ENCODE peak calls at places on chromosome 9, in six cellular contexts. X, V, D, Q, Z and M are unnamed samples.

GRCh38 chr9:80059979-80060378 is 488.2 kb downstream of the TLE4 start:
- DNase-seq in X (no peak), Z (no peak), Q (no peak), V (no peak), D (no peak), M (no peak)

GRCh38 chr9:122642226-122642625 is 15.2 kb downstream of the OR1B1 start:
- DNase-seq in Q (no peak), D (no peak), Z (no peak), V (peak), X (peak), M (no peak)

GRCh38 chr9:95406114-95406513 is 88.6 kb upstream of the FANCC start:
- DNase-seq in V (peak), Z (no peak), Q (no peak), X (no peak), D (peak), M (peak)

GRCh38 chr9:69822091-69822750 is 1.6 kb downstream of the CFAP95 start:
- DNase-seq in X (no peak), Q (no peak), D (peak), Z (no peak), V (peak), M (peak)

GRCh38 chr9:14205463-14205862 is 108.5 kb downstream of the NFIB start:
- DNase-seq in X (no peak), D (peak), Z (no peak), V (peak), Q (no peak), M (peak)

GRCh38 chr9:2574215-2574614 is 47.4 kb upstream of the VLDLR start:
- DNase-seq in Q (no peak), V (no peak), Z (no peak), X (no peak), D (no peak), M (no peak)

GRCh38 chr9:124390812-124391658 is 24.2 kb downstream of the PSMB7 start:
- DNase-seq in V (peak), D (peak), Z (no peak), X (no peak), Q (no peak), M (peak)

GRCh38 chr9:34578241-34579096 is 11.1 kb downstream of the CNTFR start:
- DNase-seq in X (no peak), D (peak), Z (no peak), V (peak), Q (no peak), M (peak)

GRCh38 chr9:105259274-105259673 is 14.8 kb downstream of the SLC44A1 start:
- DNase-seq in Q (no peak), D (no peak), X (no peak), Z (no peak), V (no peak), M (no peak)

GRCh38 chr9:111023090-111023489 is 15.2 kb downstream of the LPAR1 start:
- DNase-seq in Q (no peak), D (no peak), X (no peak), Z (no peak), V (no peak), M (no peak)

GRCh38 chr9:125701351-125701750 is 5.7 kb downstream of the MAPKAP1 start:
- DNase-seq in V (peak), X (no peak), Q (no peak), Z (no peak), D (peak), M (peak)

GRCh38 chr9:81492710-81493447 is 196.5 kb downstream of the TLE1 start:
- DNase-seq in X (no peak), D (peak), Q (no peak), Z (no peak), V (peak), M (peak)

GRCh38 chr9:131259432-131259885 is 16.9 kb downstream of the FAM78A start:
- DNase-seq in X (no peak), Q (no peak), V (no peak), Z (no peak), D (no peak), M (no peak)

GRCh38 chr9:90142580-90142979 is 500.0 kb downstream of the DIRAS2 start:
- DNase-seq in X (peak), V (peak), Q (peak), D (peak), Z (no peak), M (peak)

GRCh38 chr9:13386324-13386723 is 106.8 kb upstream of the MPDZ start:
- DNase-seq in Q (no peak), X (no peak), Z (no peak), D (no peak), V (no peak), M (no peak)

GRCh38 chr9:133141833-133142594 is 21.0 kb upstream of the RALGDS start:
- DNase-seq in Q (no peak), Z (peak), V (no peak), D (no peak), X (no peak), M (no peak)

GRCh38 chr9:83509372-83509771 is 28.8 kb downstream of the FRMD3 start:
- DNase-seq in Q (no peak), D (peak), Z (no peak), V (peak), X (no peak), M (peak)

GRCh38 chr9:130845901-130846381 is 10.9 kb downstream of the ABL1 start:
- DNase-seq in X (no peak), Q (no peak), D (peak), Z (no peak), V (peak), M (peak)

GRCh38 chr9:108049026-108049591 is 559.5 kb upstream of the KLF4 start:
- DNase-seq in V (peak), Z (no peak), X (no peak), D (peak), Q (no peak), M (peak)

GRCh38 chr9:37004424-37004935 is 29.6 kb downstream of the PAX5 start:
- DNase-seq in V (no peak), Z (no peak), X (no peak), Q (no peak), D (no peak), M (no peak)

GRCh38 chr9:133103183-133103986 is 17.7 kb downstream of the RALGDS start:
- DNase-seq in X (peak), Z (peak), V (peak), Q (peak), D (peak), M (peak)

GRCh38 chr9:90107021-90107771 is 502.4 kb downstream of the GADD45G start:
- DNase-seq in X (no peak), Q (peak), D (peak), V (no peak), Z (no peak), M (peak)

GRCh38 chr9:111236337-111236736 is 93.7 kb downstream of the OR2K2 start:
- DNase-seq in Q (no peak), Z (no peak), D (no peak), X (no peak), V (peak), M (no peak)

GRCh38 chr9:133199648-133200321 is 9.3 kb downstream of the OBP2B start:
- DNase-seq in D (peak), Z (peak), V (no peak), X (no peak), Q (peak), M (peak)

GRCh38 chr9:89759563-89759962 is 154.8 kb downstream of the GADD45G start:
- DNase-seq in X (no peak), Q (no peak), V (no peak), Z (no peak), D (no peak), M (no peak)

GRCh38 chr9:98796364-98797101 is at the start of gene ANKS6:
- DNase-seq in D (peak), Z (peak), X (peak), Q (peak), V (peak), M (peak)
- TF ChIP-seq CTCF in D (peak), Z (peak), X (peak), Q (peak), V (peak), M (no peak)

GRCh38 chr9:73011956-73012355 is 59.1 kb upstream of the ALDH1A1 start:
- DNase-seq in Z (no peak), Q (no peak), V (no peak), D (no peak), X (no peak), M (no peak)
- H3K4me3 ChIP-seq in Z (no peak), Q (no peak), V (no peak), D (no peak), X (no peak), M (no peak)

DNA sequence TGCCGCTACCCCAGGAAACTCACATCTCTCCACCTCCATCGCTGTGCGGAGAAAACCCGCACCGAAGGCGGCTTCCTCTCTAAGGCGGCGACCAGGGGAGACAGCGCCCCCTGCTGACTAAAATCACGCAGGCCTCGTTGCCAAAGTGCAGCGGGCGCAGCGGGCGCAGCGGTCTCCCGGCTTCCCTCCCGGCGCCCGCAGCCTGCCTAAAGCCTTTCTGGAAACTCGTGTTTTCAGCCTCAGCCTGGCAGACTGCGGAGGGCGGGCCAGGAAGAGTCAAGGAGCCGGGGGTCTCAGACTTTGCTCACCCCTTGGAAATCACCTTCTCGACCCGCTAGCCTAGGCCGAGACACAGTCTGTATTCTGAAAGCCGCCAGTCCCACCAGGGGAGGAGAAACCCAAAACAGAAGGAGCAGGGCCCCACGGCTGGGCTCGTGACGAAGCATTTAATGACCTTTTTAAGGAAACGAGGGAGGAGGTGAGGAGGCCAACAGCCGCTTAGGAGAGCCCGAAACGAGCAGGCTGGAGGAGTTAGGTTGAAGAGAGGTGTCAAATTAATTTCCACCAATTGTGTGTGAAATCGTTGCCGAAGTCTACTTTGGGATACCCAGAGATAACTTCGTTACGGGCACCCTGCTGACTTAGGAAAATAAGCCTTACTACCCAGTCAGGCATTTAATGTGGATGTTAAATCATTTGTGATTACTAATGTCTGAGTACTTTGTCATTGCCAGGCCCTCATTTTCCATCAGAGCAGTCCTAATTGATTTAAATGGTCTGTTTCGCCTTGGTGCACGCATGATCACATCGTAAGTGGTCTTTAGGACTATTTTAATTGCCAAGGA is 7.3 kb upstream of the FOXB2 start:
- DNase-seq in V (peak), Z (peak), X (peak), D (peak), Q (no peak), M (peak)
- TF ChIP-seq CTCF in V (peak), Z (peak), X (peak), D (peak), Q (peak), M (peak)

GRCh38 chr9:26670052-26670640 is 222.5 kb downstream of the CAAP1 start:
- DNase-seq in V (no peak), Q (no peak), X (no peak), D (no peak), Z (no peak), M (no peak)
- H3K4me3 ChIP-seq in V (no peak), Q (no peak), X (no peak), D (no peak), Z (no peak), M (no peak)

DNA sequence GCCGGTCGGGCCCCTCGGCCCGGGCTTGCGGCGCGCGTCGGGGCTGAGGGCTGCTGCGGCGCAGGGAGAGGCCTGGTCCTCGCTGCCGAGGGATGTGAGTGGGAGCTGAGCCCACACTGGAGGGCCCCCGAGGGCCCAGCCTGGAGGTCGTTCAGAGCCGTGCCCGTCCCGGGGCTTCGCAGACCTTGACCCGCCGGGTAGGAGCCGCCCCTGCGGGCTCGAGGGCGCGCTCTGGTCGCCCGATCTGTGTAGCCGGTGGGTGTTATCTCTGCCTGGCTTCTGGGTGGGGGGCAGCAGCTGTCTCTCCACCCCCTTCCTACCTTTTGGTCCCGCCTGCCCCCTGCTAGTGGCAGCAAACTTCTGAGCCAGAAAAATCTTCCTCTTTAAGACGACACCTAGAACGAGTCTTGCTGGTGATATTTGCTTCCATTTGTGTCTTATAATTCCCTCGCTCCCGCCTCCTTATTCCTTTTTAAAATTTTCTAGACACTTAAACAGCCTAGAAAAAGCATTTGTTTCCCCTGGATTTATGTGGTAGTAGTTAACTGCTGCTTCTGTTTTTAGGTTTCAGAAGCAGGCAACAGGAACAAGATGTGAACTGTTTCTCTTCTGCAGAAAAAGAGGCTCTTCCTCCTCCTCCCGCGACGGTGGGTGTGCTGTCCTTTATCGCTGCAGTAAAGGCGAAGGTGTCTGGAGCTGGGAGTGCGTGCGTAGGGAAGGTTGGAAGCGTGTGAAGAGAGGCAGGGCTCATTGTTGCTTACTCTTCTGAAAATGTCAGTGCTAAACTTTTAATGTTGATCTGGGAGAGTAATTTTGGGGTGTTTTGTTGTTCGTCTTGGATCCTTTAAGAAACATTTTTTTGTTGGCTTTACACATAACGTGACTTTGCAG is 549 bp downstream of the JAK2 start:
- DNase-seq in V (peak), Z (peak), Q (peak), D (peak), X (peak), M (peak)
- TF ChIP-seq CTCF in V (no peak), Z (no peak), Q (no peak), D (no peak), X (no peak), M (no peak)